ENCODE peak calls at places on chromosome 22, in seven cellular contexts. V is mesendoderm, D is H1, Y is mesenchymal stem cell, H is H9, P is IMR-90, T is trophoblast cell. O is an unnamed sample.

GRCh38 chr22:43851979-43852307 is 10.4 kb downstream of the SULT4A1 start:
- DNase-seq in P (no peak), D (no peak), Y (no peak), V (no peak), H (no peak), T (no peak), O (no peak)

GRCh38 chr22:49784987-49785614 is 42.6 kb downstream of the BRD1 start:
- DNase-seq in V (no peak), Y (no peak), P (no peak), T (no peak), D (no peak), H (no peak), O (no peak)

GRCh38 chr22:20430101-20430640 is 7.5 kb downstream of the SCARF2 start:
- DNase-seq in D (no peak), T (no peak), Y (no peak), V (peak; percentile 43), P (no peak), H (peak; percentile 29), O (no peak)

GRCh38 chr22:46794491-46794890 is 32.0 kb downstream of the TBC1D22A start:
- DNase-seq in T (no peak), Y (no peak), P (no peak), D (no peak), V (no peak), H (no peak), O (no peak)

GRCh38 chr22:22449819-22450218 is 58.7 kb downstream of the ZNF280B start:
- DNase-seq in Y (no peak), H (no peak), D (no peak), V (no peak), T (no peak), P (no peak), O (no peak)

GRCh38 chr22:30763815-30764686 is 69.4 kb downstream of the OSBP2 start:
- DNase-seq in V (peak; percentile 87), P (peak; percentile 86), D (peak; percentile 21), Y (peak; percentile 68), H (peak; percentile 80), T (peak; percentile 75), O (peak; percentile 79)

GRCh38 chr22:22164541-22165272 is 79.9 kb upstream of the VPREB1 start:
- DNase-seq in P (no peak), T (no peak), H (no peak), Y (no peak), V (peak; percentile 25), D (no peak), O (no peak)

GRCh38 chr22:35218079-35218478 is 39.2 kb upstream of the HMGXB4 start:
- DNase-seq in H (no peak), Y (no peak), D (no peak), P (peak; percentile 8), T (peak; percentile 80), V (no peak), O (no peak)

GRCh38 chr22:50576070-50576469 is 2.2 kb downstream of the CPT1B start:
- DNase-seq in Y (peak; percentile 32), H (peak; percentile 55), T (peak; percentile 86), P (peak; percentile 44), V (peak; percentile 76), D (no peak), O (no peak)

GRCh38 chr22:48318173-48318572 is 1509.5 kb downstream of the BRD1 start:
- DNase-seq in T (no peak), D (no peak), V (no peak), Y (no peak), P (no peak), H (no peak), O (no peak)

GRCh38 chr22:17592201-17592600 is 28.9 kb downstream of the SLC25A18 start:
- DNase-seq in D (no peak), V (no peak), Y (no peak), T (no peak), P (no peak), H (no peak), O (no peak)

GRCh38 chr22:36809351-36809750 is 7.5 kb downstream of the PVALB start:
- DNase-seq in D (no peak), P (no peak), Y (no peak), H (no peak), V (no peak), T (no peak), O (no peak)
- H3K4ac ChIP-seq in D (no peak overlapping the region), P (no peak overlapping the region), Y (no peak overlapping the region), H (no peak overlapping the region), V (no peak overlapping the region), T (no peak overlapping the region), O (no peak overlapping the region)

DNA sequence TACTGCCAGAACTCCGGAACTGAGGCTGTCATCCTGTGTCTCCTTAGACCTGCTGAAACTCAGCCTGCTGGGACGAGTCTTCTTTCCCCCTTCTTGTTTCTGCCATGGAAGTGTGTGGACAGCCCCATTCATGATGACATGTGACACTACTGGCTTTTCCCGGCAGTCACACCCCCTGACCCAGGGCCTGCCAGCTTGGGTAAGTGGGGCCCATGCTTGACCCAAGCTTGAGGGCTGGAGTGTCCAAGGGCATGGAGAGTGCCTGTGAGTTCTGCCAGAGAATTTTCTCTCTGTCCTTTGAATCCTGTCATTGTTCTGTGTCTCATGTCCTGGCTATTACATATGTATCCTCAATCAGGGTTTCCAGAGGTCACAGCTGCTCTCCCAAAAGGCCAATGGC is 73.1 kb downstream of the KIAA1671 start:
- DNase-seq in Y (peak; percentile 45), D (no peak), P (no peak), H (no peak), T (no peak), V (no peak), O (no peak)
- H3K4ac ChIP-seq in Y (peak overlapping the region; percentile 83), D (no peak overlapping the region), P (no peak overlapping the region), H (no peak overlapping the region), T (no peak overlapping the region), V (no peak overlapping the region), O (no peak overlapping the region)

GRCh38 chr22:33038131-33038772 is 19.9 kb downstream of the SYN3 start:
- DNase-seq in P (no peak), Y (no peak), H (no peak), V (peak; percentile 35), D (no peak), T (no peak), O (peak; percentile 27)

GRCh38 chr22:33034753-33035152 is 23.4 kb downstream of the SYN3 start:
- DNase-seq in P (no peak), Y (no peak), T (no peak), H (peak; percentile 23), D (no peak), V (no peak), O (no peak)

GRCh38 chr22:33035276-33035863 is 22.8 kb downstream of the SYN3 start:
- DNase-seq in T (no peak), D (no peak), V (peak; percentile 68), Y (no peak), H (peak; percentile 23), P (no peak), O (no peak)

GRCh38 chr22:33038836-33039235 is 19.3 kb downstream of the SYN3 start:
- DNase-seq in Y (no peak), V (no peak), H (no peak), T (peak; percentile 85), P (no peak), D (no peak), O (no peak)

GRCh38 chr22:33036881-33037280 is 21.3 kb downstream of the SYN3 start:
- DNase-seq in Y (no peak), D (no peak), T (no peak), V (no peak), P (no peak), H (no peak), O (no peak)
- H3K4ac ChIP-seq in Y (no peak overlapping the region), D (no peak overlapping the region), T (no peak overlapping the region), V (no peak overlapping the region), P (no peak overlapping the region), H (no peak overlapping the region), O (no peak overlapping the region)

GRCh38 chr22:29150701-29151100 is 55.0 kb upstream of the EMID1 start:
- DNase-seq in H (no peak), D (no peak), V (no peak), T (no peak), P (no peak), Y (no peak), O (no peak)
- H3K4ac ChIP-seq in H (no peak overlapping the region), D (no peak overlapping the region), V (no peak overlapping the region), T (no peak overlapping the region), P (no peak overlapping the region), Y (no peak overlapping the region), O (no peak overlapping the region)

GRCh38 chr22:19126874-19127273 is 4.2 kb upstream of the TSSK2 start:
- DNase-seq in H (no peak), Y (no peak), P (no peak), T (no peak), V (no peak), D (no peak), O (no peak)
- H3K4ac ChIP-seq in H (no peak overlapping the region), Y (no peak overlapping the region), P (no peak overlapping the region), T (no peak overlapping the region), V (no peak overlapping the region), D (no peak overlapping the region), O (no peak overlapping the region)

GRCh38 chr22:41076857-41077256 is 15.5 kb upstream of the EP300 start:
- DNase-seq in T (no peak), D (no peak), V (no peak), H (no peak), Y (no peak), P (no peak), O (no peak)

GRCh38 chr22:41075946-41076345 is 16.4 kb upstream of the EP300 start:
- DNase-seq in V (no peak), D (no peak), T (no peak), Y (no peak), P (no peak), H (no peak), O (no peak)

GRCh38 chr22:41074466-41074865 is 17.9 kb upstream of the EP300 start:
- DNase-seq in D (no peak), H (no peak), P (no peak), Y (no peak), V (no peak), T (no peak), O (no peak)

GRCh38 chr22:41074941-41075710 is 17.3 kb upstream of the EP300 start:
- DNase-seq in Y (no peak), T (no peak), H (no peak), V (no peak), P (no peak), D (no peak), O (no peak)

GRCh38 chr22:41074061-41074460 is 18.3 kb upstream of the EP300 start:
- DNase-seq in V (no peak), H (no peak), P (no peak), Y (no peak), T (no peak), D (no peak), O (no peak)
- H3K4ac ChIP-seq in V (no peak overlapping the region), H (no peak overlapping the region), P (no peak overlapping the region), Y (no peak overlapping the region), T (no peak overlapping the region), D (no peak overlapping the region), O (no peak overlapping the region)

DNA sequence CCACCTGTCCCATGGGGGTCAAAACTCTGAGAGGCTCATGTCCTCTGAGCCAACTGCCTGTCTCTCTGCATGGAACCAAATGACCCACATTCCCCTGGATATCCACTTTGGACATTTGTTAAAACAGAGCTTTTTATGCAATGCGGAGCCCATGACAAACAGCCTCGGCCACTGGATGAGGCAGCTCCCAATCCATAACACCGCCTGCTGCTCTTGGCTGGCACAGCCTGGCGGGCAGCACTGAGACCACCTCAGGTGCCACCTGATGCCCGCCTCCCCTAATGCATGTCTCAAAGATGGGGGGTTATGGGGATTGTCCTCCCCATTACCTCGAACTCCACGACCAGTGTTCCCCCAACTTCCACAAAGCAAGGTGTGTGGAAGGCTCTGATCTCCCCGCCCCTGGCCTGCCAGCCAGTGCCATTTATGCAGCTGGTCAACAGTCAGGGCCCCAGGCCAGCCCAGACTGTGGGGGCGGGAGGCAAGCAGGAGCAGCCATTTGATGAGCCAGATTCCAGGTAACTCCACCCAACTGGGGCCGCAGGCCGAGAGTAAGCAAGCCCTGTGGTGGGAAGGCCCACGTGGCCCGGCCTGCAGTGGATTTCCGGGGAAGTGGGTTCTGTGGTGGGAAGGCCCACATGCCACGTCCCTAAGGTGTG is 84.2 kb downstream of the PHF21B start:
- DNase-seq in D (no peak), V (no peak), Y (no peak), H (no peak), T (no peak), P (no peak), O (no peak)
- H3K4ac ChIP-seq in D (no peak overlapping the region), V (no peak overlapping the region), Y (no peak overlapping the region), H (no peak overlapping the region), T (no peak overlapping the region), P (no peak overlapping the region), O (no peak overlapping the region)

O was measured in neuronal stem cell.